ENCODE peak calls at places on chromosome 19, in eight cellular contexts. D is stomach, W is tibial nerve, F is esophagus squamous epithelium, Z is upper lobe of left lung, H is IMR-90, M is uterus, B is heart left ventricle. Y is an unnamed sample. For H3K4me1, the result is how much of the 10 kb centered on the place peaks cover.

GRCh38 chr19:1531587-1531986 is 7.7 kb downstream of the PLK5 start:
- DNase-seq in D (no peak), W (no peak), F (no peak), Z (no peak), H (no peak), M (no peak), B (no peak), Y (no peak)

GRCh38 chr19:15252398-15253018 is 20.3 kb upstream of the EPHX3 start:
- DNase-seq in D (no peak), W (no peak), F (no peak), Z (no peak), H (peak), M (no peak), B (no peak), Y (no peak)

GRCh38 chr19:1027020-1027952 is 878 bp downstream of the CNN2 start:
- DNase-seq in D (no peak), W (no peak), F (no peak), Z (no peak), H (no peak), M (no peak), B (no peak), Y (no peak)

GRCh38 chr19:3980353-3981251 is 4.7 kb downstream of the EEF2 start:
- DNase-seq in D (no peak), W (no peak), F (no peak), Z (no peak), H (no peak), M (no peak), B (peak), Y (peak)

GRCh38 chr19:15294591-15294990 is 37.7 kb downstream of the BRD4 start:
- DNase-seq in D (no peak), W (no peak), F (no peak), Z (no peak), H (no peak), M (no peak), B (peak), Y (no peak)

GRCh38 chr19:27776020-27776419 is 1436.9 kb downstream of the UQCRFS1 start:
- DNase-seq in D (no peak), W (no peak), F (no peak), Z (peak), H (peak), M (no peak), B (no peak), Y (no peak)

GRCh38 chr19:40519352-40520322 is 52.8 kb downstream of the SPTBN4 start:
- DNase-seq in D (peak), W (no peak), F (no peak), Z (peak), H (peak), M (no peak), B (no peak), Y (no peak)

GRCh38 chr19:8113017-8113416 is 36.4 kb downstream of the FBN3 start:
- DNase-seq in D (no peak), W (no peak), F (no peak), Z (peak), H (no peak), M (no peak), B (no peak), Y (no peak)

GRCh38 chr19:15810335-15810734 is 5.1 kb downstream of the OR10H1 start:
- DNase-seq in D (peak), W (peak), F (no peak), Z (no peak), H (no peak), M (no peak), B (no peak), Y (no peak)

GRCh38 chr19:56108447-56109195 is 12.5 kb downstream of the ZNF787 start:
- DNase-seq in D (peak), W (no peak), F (no peak), Z (no peak), H (peak), M (peak), B (peak), Y (no peak)
- H3K4me1 ChIP-seq in D (half or more), W (half or more), F (half or more), Z (half or more), H (under half), M (under half), B (under half), Y (half or more)

GRCh38 chr19:18385675-18386542 is at the start of gene GDF15:
- DNase-seq in D (peak), W (peak), F (no peak), Z (peak), H (peak), M (peak), B (peak), Y (no peak)
- TF ChIP-seq POLR2A in D (no peak), W (peak), F (no peak), Z (peak), H (peak), M (peak), B (no peak), Y (peak)

GRCh38 chr19:43578787-43579186 is 3.2 kb downstream of the PINLYP start:
- DNase-seq in D (no peak), W (no peak), F (no peak), Z (no peak), H (no peak), M (no peak), B (no peak), Y (no peak)
- TF ChIP-seq CTCF in D (no peak), W (no peak), F (no peak), Z (no peak), H (no peak), M (no peak), B (no peak), Y (no peak)

DNA sequence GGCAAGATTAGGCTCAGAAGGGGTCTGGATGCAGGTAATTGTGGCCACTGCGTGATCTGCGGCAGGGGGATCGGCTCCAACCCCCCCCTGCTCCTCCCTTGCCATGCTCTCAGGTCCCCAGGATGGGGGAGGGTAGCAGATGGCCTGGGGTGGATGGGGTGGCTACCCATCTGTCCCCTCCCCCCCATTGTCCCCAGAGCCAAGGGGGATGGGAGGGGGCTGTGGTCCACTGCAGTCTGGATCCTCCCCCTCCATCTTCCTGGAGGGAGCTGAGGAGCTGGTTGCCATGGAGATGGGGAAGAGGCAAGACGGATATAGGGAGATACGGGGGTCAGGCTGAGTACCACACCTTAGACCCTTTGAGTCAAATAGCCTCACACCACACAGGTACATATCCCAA is 1.6 kb upstream of the NOVA2 start:
- DNase-seq in D (no peak), W (no peak), F (no peak), Z (no peak), H (no peak), M (no peak), B (no peak), Y (no peak)
- H3K4me1 ChIP-seq in D (under half), W (under half), F (under half), Z (under half), H (under half), M (under half), B (under half), Y (under half)

GRCh38 chr19:10430505-10431253 is 10.3 kb downstream of the PDE4A start:
- DNase-seq in D (peak), W (no peak), F (no peak), Z (peak), H (peak), M (peak), B (peak), Y (no peak)
- TF ChIP-seq POLR2A in D (no peak), W (peak), F (no peak), Z (no peak), H (no peak), M (peak), B (peak), Y (no peak)

GRCh38 chr19:52527134-52527953 is at the start of gene ZNF808:
- DNase-seq in D (peak), W (peak), F (peak), Z (peak), H (peak), M (peak), B (peak), Y (peak)
- TF ChIP-seq CTCF in D (peak), W (peak), F (peak), Z (peak), H (peak), M (peak), B (peak), Y (peak)

DNA sequence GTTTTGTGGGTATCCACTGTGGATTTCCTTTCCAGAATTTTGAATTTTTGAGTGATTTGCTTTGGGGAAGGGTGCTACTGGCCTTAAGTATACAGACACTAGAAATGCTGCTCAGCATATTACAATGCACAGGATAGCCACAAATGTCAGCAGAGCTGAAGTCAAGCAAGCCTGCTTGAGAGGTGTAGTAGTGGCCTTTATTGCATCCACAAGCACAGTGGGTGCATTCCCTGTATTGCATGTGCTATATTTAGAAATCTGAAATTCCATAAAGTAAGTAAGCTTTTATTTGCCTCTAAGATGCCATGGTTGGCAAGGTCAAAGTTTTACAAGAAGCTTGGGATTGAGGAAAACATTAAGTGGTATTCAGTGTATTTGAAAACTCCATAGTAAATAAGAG is 79.5 kb upstream of the ZNF91 start:
- DNase-seq in D (no peak), W (no peak), F (no peak), Z (no peak), H (no peak), M (no peak), B (no peak), Y (no peak)
- H3K4me1 ChIP-seq in D (under half), W (under half), F (under half), Z (under half), H (under half), M (under half), B (under half), Y (under half)